ENCODE peak calls at places on chromosomes 16 and 17, in six cellular contexts. X, B, Y, C, M and F are unnamed samples.

GRCh38 chr16:88455610-88456355 is 2.7 kb downstream of the ZFPM1 start:
- DNase-seq in X (peak), B (peak), Y (peak), C (peak), M (peak), F (peak)

GRCh38 chr16:79083879-79084278 is 516.7 kb downstream of the MAF start:
- DNase-seq in X (no peak), B (no peak), Y (no peak), C (no peak), M (no peak), F (no peak)

GRCh38 chr16:68954871-68955635 is 111.7 kb downstream of the TANGO6 start:
- DNase-seq in X (no peak), B (no peak), Y (peak), C (no peak), M (no peak), F (no peak)

GRCh38 chr16:24188751-24189318 is 67.3 kb upstream of the CACNG3 start:
- DNase-seq in X (no peak), B (peak), Y (no peak), C (no peak), M (no peak), F (no peak)

GRCh38 chr17:19461681-19462080 is 50.6 kb downstream of the RNF112 start:
- DNase-seq in X (no peak), B (no peak), Y (no peak), C (no peak), M (no peak), F (no peak)

GRCh38 chr17:36183811-36184765 is 7.7 kb upstream of the TBC1D3B start:
- DNase-seq in X (no peak), B (no peak), Y (peak), C (no peak), M (no peak), F (no peak)

GRCh38 chr17:28763804-28764266 is 20.0 kb downstream of the TRAF4 start:
- DNase-seq in X (peak), B (peak), Y (peak), C (peak), M (no peak), F (peak)

GRCh38 chr16:9135797-9136196 is 44.4 kb downstream of the HAPSTR1 start:
- DNase-seq in X (no peak), B (peak), Y (no peak), C (no peak), M (no peak), F (no peak)

GRCh38 chr16:15976929-15977637 is 27.7 kb downstream of the ABCC1 start:
- DNase-seq in X (peak), B (no peak), Y (no peak), C (peak), M (no peak), F (no peak)

GRCh38 chr16:27322858-27323780 is 9.3 kb downstream of the IL4R start:
- DNase-seq in X (no peak), B (no peak), Y (no peak), C (no peak), M (no peak), F (peak)

GRCh38 chr17:58691701-58692238 is at the start of gene TEX14:
- DNase-seq in X (no peak), B (no peak), Y (no peak), C (no peak), M (no peak), F (no peak)

GRCh38 chr17:14784997-14785696 is 480.0 kb downstream of the PMP22 start:
- DNase-seq in X (no peak), B (no peak), Y (no peak), C (no peak), M (no peak), F (peak)

GRCh38 chr17:2690165-2691068 is 21.1 kb downstream of the CLUH start:
- DNase-seq in X (no peak), B (no peak), Y (peak), C (no peak), M (no peak), F (no peak)

GRCh38 chr17:42541041-42541833 is 5.2 kb downstream of the NAGLU start:
- DNase-seq in X (no peak), B (peak), Y (no peak), C (no peak), M (no peak), F (peak)

GRCh38 chr16:8679156-8679555 is 4.7 kb downstream of the ABAT start:
- DNase-seq in X (no peak), B (no peak), Y (no peak), C (no peak), M (no peak), F (no peak)

GRCh38 chr17:14772776-14773175 is 471.9 kb downstream of the HS3ST3B1 start:
- DNase-seq in X (no peak), B (no peak), Y (no peak), C (no peak), M (no peak), F (no peak)

GRCh38 chr16:50539822-50540710 is 8.1 kb upstream of the NKD1 start:
- DNase-seq in X (no peak), B (no peak), Y (no peak), C (no peak), M (no peak), F (peak)

GRCh38 chr16:4401094-4401501 is 15.3 kb downstream of the CORO7 start:
- DNase-seq in X (no peak), B (no peak), Y (no peak), C (no peak), M (no peak), F (no peak)

GRCh38 chr16:4677994-4678393 is 15.4 kb upstream of the NUDT16L1 start:
- DNase-seq in X (no peak), B (no peak), Y (no peak), C (no peak), M (no peak), F (no peak)

GRCh38 chr16:15572329-15573001 is 70.5 kb downstream of the MARF1 start:
- DNase-seq in X (no peak), B (no peak), Y (no peak), C (peak), M (no peak), F (peak)

GRCh38 chr16:52573365-52574104 is 26.6 kb upstream of the TOX3 start:
- DNase-seq in X (peak), B (no peak), Y (no peak), C (no peak), M (no peak), F (peak)

GRCh38 chr17:807146-808002 is 25.2 kb downstream of the MRM3 start:
- DNase-seq in X (no peak), B (no peak), Y (no peak), C (no peak), M (no peak), F (no peak)

GRCh38 chr16:70396209-70396904 is 42.5 kb downstream of the ST3GAL2 start:
- DNase-seq in X (peak), B (peak), Y (peak), C (peak), M (no peak), F (no peak)

GRCh38 chr17:79255926-79256325 is 181.3 kb downstream of the ENGASE start:
- DNase-seq in X (no peak), B (no peak), Y (no peak), C (no peak), M (no peak), F (no peak)

GRCh38 chr16:30142672-30143346 is 19.8 kb upstream of the MAPK3 start:
- DNase-seq in X (peak), B (peak), Y (no peak), C (no peak), M (peak), F (peak)

GRCh38 chr16:67349172-67349571 is 22.6 kb downstream of the LRRC36 start:
- DNase-seq in X (peak), B (peak), Y (peak), C (peak), M (no peak), F (peak)

GRCh38 chr16:85462405-85463227 is 150.5 kb upstream of the GSE1 start:
- DNase-seq in X (no peak), B (peak), Y (peak), C (no peak), M (no peak), F (no peak)

GRCh38 chr17:17018612-17019429 is 23.4 kb upstream of the MPRIP start:
- DNase-seq in X (no peak), B (no peak), Y (no peak), C (no peak), M (no peak), F (no peak)

GRCh38 chr17:63029520-63029919 is 63.5 kb downstream of the TANC2 start:
- DNase-seq in X (peak), B (no peak), Y (no peak), C (peak), M (no peak), F (no peak)

GRCh38 chr17:27315322-27315721 is 21.4 kb downstream of the WSB1 start:
- DNase-seq in X (no peak), B (peak), Y (no peak), C (peak), M (no peak), F (no peak)

GRCh38 chr17:57732062-57732461 is 13.0 kb downstream of the CCDC182 start:
- DNase-seq in X (no peak), B (no peak), Y (no peak), C (no peak), M (no peak), F (peak)

GRCh38 chr17:57600092-57600491 is 145.0 kb downstream of the CCDC182 start:
- DNase-seq in X (no peak), B (no peak), Y (no peak), C (no peak), M (no peak), F (no peak)

GRCh38 chr16:57518520-57518919 is 17.9 kb downstream of the CCDC102A start:
- DNase-seq in X (no peak), B (no peak), Y (no peak), C (no peak), M (no peak), F (no peak)

GRCh38 chr17:71057448-71057847 is 888.1 kb downstream of the KCNJ2 start:
- DNase-seq in X (no peak), B (no peak), Y (no peak), C (no peak), M (no peak), F (no peak)

GRCh38 chr17:39926588-39927100 is 757 bp downstream of the ORMDL3 start:
- DNase-seq in X (no peak), B (peak), Y (peak), C (no peak), M (no peak), F (peak)

GRCh38 chr17:19380551-19381284 is 2.4 kb downstream of the MAPK7 start:
- DNase-seq in X (no peak), B (no peak), Y (no peak), C (no peak), M (no peak), F (no peak)

GRCh38 chr17:48150107-48150463 is 42.5 kb downstream of the SNX11 start:
- DNase-seq in X (no peak), B (no peak), Y (no peak), C (no peak), M (no peak), F (no peak)

GRCh38 chr17:48150602-48151001 is 43.0 kb downstream of the SNX11 start:
- DNase-seq in X (no peak), B (no peak), Y (no peak), C (no peak), M (no peak), F (no peak)

GRCh38 chr17:48155889-48156670 is 48.5 kb downstream of the SNX11 start:
- DNase-seq in X (no peak), B (no peak), Y (no peak), C (no peak), M (no peak), F (no peak)

GRCh38 chr17:48149174-48150106 is 41.9 kb downstream of the SNX11 start:
- DNase-seq in X (peak), B (peak), Y (peak), C (no peak), M (no peak), F (peak)

DNA sequence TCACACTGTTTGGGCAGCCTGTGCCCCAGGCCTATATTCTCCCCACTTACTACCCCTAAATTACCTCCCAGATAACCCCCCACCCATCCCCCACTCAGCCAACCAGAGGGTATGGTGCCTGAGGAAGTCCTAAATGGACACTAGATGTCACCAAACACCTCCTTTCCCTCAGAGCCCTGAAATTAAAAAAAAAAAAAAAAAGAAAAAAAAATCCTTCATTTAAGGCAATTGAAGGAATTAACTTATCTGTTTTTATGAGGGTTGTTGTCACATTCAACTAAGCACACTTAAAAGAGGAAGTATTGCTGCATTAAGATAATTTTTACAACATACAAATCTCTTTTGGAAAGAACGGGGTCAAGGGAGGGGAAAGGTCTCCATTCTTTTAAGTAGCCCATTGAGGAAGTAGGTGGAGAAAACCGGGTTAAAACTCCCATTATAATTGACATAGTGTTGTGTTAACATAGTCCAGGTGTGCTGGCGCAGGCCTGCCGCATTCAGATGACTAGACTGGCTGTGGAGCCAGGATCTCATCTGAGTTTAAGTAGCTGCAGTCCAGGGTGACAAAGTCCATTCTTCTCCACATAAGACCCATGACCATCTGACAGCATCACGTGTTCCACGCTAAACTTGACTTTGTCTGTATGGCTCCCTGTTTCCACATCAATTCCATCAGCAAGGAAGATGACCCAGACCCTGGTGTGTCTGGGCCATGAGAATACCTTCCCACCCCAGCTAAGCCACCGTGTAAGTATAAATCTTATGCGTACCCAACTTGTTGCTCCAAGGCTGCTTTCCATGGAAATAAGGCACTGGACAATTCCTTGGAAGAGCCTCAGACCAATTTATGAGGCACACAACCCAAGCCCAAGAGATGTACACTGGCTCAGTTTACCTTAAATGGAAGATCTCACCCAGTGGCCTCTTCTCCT is 46.4 kb downstream of the SNX11 start:
- DNase-seq in X (peak), B (peak), Y (peak), C (peak), M (no peak), F (peak)
- TF ChIP-seq SMC3 in X (peak), B (peak), Y (peak), C (peak), M (peak), F (peak)

DNA sequence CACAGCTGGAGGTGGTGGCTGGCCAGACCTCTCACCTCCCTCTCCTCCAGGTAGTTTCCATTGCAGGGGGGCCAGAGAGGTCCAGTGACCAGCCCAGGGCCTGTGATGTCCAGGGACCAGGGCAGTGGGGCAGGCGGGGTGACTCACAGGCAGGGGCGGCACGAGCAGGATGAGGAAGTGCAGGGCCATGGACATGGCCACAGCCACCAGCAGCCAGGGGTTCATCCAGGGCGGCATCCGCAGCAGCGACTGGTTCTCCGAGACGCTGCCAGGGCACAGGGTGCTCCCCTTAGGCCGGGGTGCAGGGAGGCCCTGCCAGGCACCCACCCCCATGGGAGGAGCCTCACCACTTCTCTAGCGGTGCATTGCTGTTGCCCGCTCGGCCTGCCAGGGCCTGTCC is 12.9 kb upstream of the P2RX1 start:
- DNase-seq in X (no peak), B (no peak), Y (no peak), C (no peak), M (no peak), F (no peak)
- TF ChIP-seq SMC3 in X (no peak), B (no peak), Y (no peak), C (no peak), M (no peak), F (no peak)

GRCh38 chr17:46783031-46783593 is 35.4 kb downstream of the WNT3 start:
- DNase-seq in X (no peak), B (peak), Y (no peak), C (no peak), M (no peak), F (peak)
- TF ChIP-seq SMC3 in X (no peak), B (no peak), Y (no peak), C (no peak), M (no peak), F (no peak)

GRCh38 chr17:65787503-65787902 is 226.1 kb upstream of the AXIN2 start:
- DNase-seq in X (no peak), B (no peak), Y (no peak), C (no peak), M (no peak), F (no peak)

GRCh38 chr17:65790241-65790640 is 228.8 kb upstream of the AXIN2 start:
- DNase-seq in X (no peak), B (no peak), Y (no peak), C (no peak), M (no peak), F (no peak)

GRCh38 chr17:65783845-65784334 is 222.4 kb upstream of the AXIN2 start:
- DNase-seq in X (peak), B (no peak), Y (no peak), C (peak), M (no peak), F (peak)

GRCh38 chr17:65786479-65786878 is 225.0 kb upstream of the AXIN2 start:
- DNase-seq in X (no peak), B (no peak), Y (no peak), C (no peak), M (no peak), F (peak)

DNA sequence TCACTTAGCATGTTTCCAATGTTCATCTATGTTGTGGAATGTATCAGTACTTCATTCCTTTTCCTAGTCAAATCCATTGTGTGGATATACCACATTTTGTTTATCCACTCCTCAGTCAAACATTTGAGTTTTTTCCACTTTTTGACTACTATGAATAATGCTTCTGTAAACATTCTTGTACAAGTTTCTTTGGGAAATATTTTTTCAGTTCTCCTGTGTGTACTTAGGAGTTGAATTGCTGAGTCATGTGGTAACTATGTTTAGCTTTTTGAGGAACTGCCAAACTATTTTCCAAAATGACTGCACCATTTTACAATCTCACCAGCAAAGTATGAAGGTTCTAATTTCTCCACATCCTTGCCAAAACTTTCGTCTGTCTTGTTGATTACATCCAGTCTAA is 223.7 kb upstream of the AXIN2 start:
- DNase-seq in X (peak), B (peak), Y (no peak), C (peak), M (no peak), F (peak)
- TF ChIP-seq SMC3 in X (peak), B (no peak), Y (no peak), C (no peak), M (no peak), F (peak)

GRCh38 chr16:3364774-3365427 is 9.2 kb downstream of the OR2C1 start:
- DNase-seq in X (peak), B (no peak), Y (peak), C (peak), M (peak), F (peak)
- TF ChIP-seq SMC3 in X (no peak), B (no peak), Y (no peak), C (no peak), M (no peak), F (no peak)